ENCODE peak calls at places on chromosomes 12 and 14, in eight cellular contexts. R is cardiac muscle cell; Z is trophoblast cell; V is CD4-positive, alpha-beta T cell; E is A673; F is H9; W is breast epithelium; B is Caco-2. N is an unnamed sample. For H3K9me3, the result is how much of the 10 kb centered on the place peaks cover.

GRCh38 chr14:69980457-69981414 is 101.5 kb downstream of the SMOC1 start:
- DNase-seq in R (no peak), Z (no peak), V (no peak), E (no peak), F (peak), W (peak), B (peak), N (no peak)

GRCh38 chr14:99605299-99605961 is 1.4 kb upstream of the CCDC85C start:
- DNase-seq in R (peak), Z (peak), V (peak), E (peak), F (peak), W (peak), B (peak), N (peak)

GRCh38 chr14:29311983-29312382 is 545.4 kb downstream of the FOXG1 start:
- DNase-seq in R (no peak), Z (no peak), V (no peak), E (no peak), F (no peak), W (no peak), B (no peak), N (no peak)

GRCh38 chr14:76710093-76711010 is 50.9 kb upstream of the VASH1 start:
- DNase-seq in R (peak), Z (peak), V (no peak), E (peak), F (no peak), W (no peak), B (no peak), N (peak)

GRCh38 chr14:91350813-91351507 is 66.7 kb downstream of the CCDC88C start:
- DNase-seq in R (no peak), Z (no peak), V (no peak), E (no peak), F (no peak), W (no peak), B (no peak), N (no peak)

GRCh38 chr12:104460973-104461693 is 4.4 kb downstream of the CHST11 start:
- DNase-seq in R (no peak), Z (no peak), V (no peak), E (no peak), F (no peak), W (no peak), B (no peak), N (no peak)

GRCh38 chr14:92389598-92390126 is 66.7 kb downstream of the SLC24A4 start:
- DNase-seq in R (no peak), Z (no peak), V (no peak), E (no peak), F (no peak), W (no peak), B (no peak), N (no peak)

GRCh38 chr12:121805171-121805687 is 1.4 kb downstream of the SETD1B start:
- DNase-seq in R (peak), Z (peak), V (no peak), E (peak), F (no peak), W (no peak), B (peak), N (no peak)

GRCh38 chr12:95185834-95186233 is 31.4 kb downstream of the FGD6 start:
- DNase-seq in R (no peak), Z (no peak), V (no peak), E (no peak), F (no peak), W (no peak), B (no peak), N (no peak)

GRCh38 chr14:75174066-75174465 is 2.3 kb downstream of the TMED10 start:
- DNase-seq in R (no peak), Z (peak), V (no peak), E (no peak), F (no peak), W (no peak), B (no peak), N (no peak)

GRCh38 chr14:67477926-67478915 is 10.3 kb downstream of the TMEM229B start:
- DNase-seq in R (no peak), Z (no peak), V (no peak), E (no peak), F (no peak), W (no peak), B (no peak), N (no peak)

GRCh38 chr14:101835566-101835965 is 74.1 kb downstream of the PPP2R5C start:
- DNase-seq in R (no peak), Z (no peak), V (no peak), E (no peak), F (no peak), W (no peak), B (no peak), N (no peak)

GRCh38 chr14:69376439-69376838 is 21.7 kb downstream of the ERH start:
- DNase-seq in R (no peak), Z (peak), V (no peak), E (no peak), F (no peak), W (no peak), B (no peak), N (no peak)

GRCh38 chr12:121260091-121260490 is 36.4 kb downstream of the CAMKK2 start:
- DNase-seq in R (no peak), Z (no peak), V (no peak), E (no peak), F (no peak), W (no peak), B (no peak), N (no peak)

GRCh38 chr12:56321027-56321426 is 5.2 kb upstream of the CNPY2 start:
- DNase-seq in R (no peak), Z (peak), V (no peak), E (no peak), F (no peak), W (no peak), B (no peak), N (no peak)

GRCh38 chr12:20599757-20600156 is 95.4 kb upstream of the SLCO1C1 start:
- DNase-seq in R (no peak), Z (no peak), V (no peak), E (no peak), F (no peak), W (no peak), B (no peak), N (no peak)

GRCh38 chr12:52916225-52916624 is 11.3 kb upstream of the KRT8 start:
- DNase-seq in R (no peak), Z (no peak), V (no peak), E (no peak), F (no peak), W (no peak), B (no peak), N (no peak)

GRCh38 chr12:77855548-77855947 is 24.9 kb downstream of the NAV3 start:
- DNase-seq in R (no peak), Z (no peak), V (no peak), E (no peak), F (no peak), W (no peak), B (no peak), N (no peak)

GRCh38 chr12:124411953-124412645 is 117.2 kb downstream of the RFLNA start:
- DNase-seq in R (no peak), Z (no peak), V (no peak), E (no peak), F (no peak), W (no peak), B (no peak), N (no peak)

GRCh38 chr12:120692524-120693033 is 5.6 kb downstream of the MLEC start:
- DNase-seq in R (no peak), Z (peak), V (no peak), E (no peak), F (no peak), W (no peak), B (no peak), N (no peak)

GRCh38 chr14:70670992-70671651 is 29.4 kb downstream of the TTC9 start:
- DNase-seq in R (no peak), Z (no peak), V (no peak), E (no peak), F (no peak), W (peak), B (no peak), N (no peak)

GRCh38 chr12:49902399-49903350 is 1.0 kb downstream of the FAIM2 start:
- DNase-seq in R (no peak), Z (no peak), V (no peak), E (no peak), F (peak), W (no peak), B (no peak), N (no peak)

GRCh38 chr14:21917699-21918436 is 244.2 kb upstream of the OR4E1 start:
- DNase-seq in R (peak), Z (peak), V (peak), E (peak), F (no peak), W (no peak), B (no peak), N (peak)

DNA sequence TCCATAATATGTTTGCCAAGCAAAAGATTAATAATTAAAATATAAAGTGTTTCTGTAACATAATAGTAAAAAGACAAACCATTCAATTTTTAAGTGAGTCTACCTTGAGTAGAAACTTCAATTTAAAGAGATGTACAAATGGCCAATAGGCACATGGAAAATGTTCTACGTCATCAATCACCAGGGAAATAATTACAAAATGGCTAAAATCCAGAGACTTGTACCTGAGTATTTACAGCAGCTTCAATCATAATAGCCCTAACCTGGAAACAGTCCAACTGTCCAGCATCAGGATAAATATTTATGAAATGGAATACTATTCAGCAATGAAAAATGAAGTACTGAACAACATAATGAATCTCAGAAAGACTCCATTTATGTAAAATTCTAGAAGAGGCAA is 95.5 kb upstream of the FAR2 start:
- DNase-seq in R (no peak), Z (peak), V (no peak), E (no peak), F (no peak), W (no peak), B (no peak), N (no peak)
- H3K9me3 ChIP-seq in R (under half), Z (under half), V (under half), E (under half), F (under half), W (under half), B (under half), N (under half)

GRCh38 chr14:89588840-89589296 is 171.8 kb upstream of the FOXN3 start:
- DNase-seq in R (no peak), Z (no peak), V (no peak), E (no peak), F (no peak), W (no peak), B (no peak), N (no peak)
- H3K9me3 ChIP-seq in R (under half), Z (under half), V (under half), E (under half), F (under half), W (under half), B (under half), N (under half)

GRCh38 chr14:106635569-106635968 is 1109.2 kb downstream of the TMEM121 start:
- DNase-seq in R (no peak), Z (no peak), V (no peak), E (no peak), F (no peak), W (no peak), B (no peak), N (no peak)
- H3K9me3 ChIP-seq in R (under half), Z (under half), V (under half), E (under half), F (half or more), W (under half), B (under half), N (under half)

GRCh38 chr14:50434530-50434929 is 37.8 kb upstream of the CDKL1 start:
- DNase-seq in R (no peak), Z (no peak), V (no peak), E (no peak), F (no peak), W (no peak), B (no peak), N (no peak)
- H3K9me3 ChIP-seq in R (under half), Z (under half), V (under half), E (under half), F (under half), W (under half), B (under half), N (under half)

DNA sequence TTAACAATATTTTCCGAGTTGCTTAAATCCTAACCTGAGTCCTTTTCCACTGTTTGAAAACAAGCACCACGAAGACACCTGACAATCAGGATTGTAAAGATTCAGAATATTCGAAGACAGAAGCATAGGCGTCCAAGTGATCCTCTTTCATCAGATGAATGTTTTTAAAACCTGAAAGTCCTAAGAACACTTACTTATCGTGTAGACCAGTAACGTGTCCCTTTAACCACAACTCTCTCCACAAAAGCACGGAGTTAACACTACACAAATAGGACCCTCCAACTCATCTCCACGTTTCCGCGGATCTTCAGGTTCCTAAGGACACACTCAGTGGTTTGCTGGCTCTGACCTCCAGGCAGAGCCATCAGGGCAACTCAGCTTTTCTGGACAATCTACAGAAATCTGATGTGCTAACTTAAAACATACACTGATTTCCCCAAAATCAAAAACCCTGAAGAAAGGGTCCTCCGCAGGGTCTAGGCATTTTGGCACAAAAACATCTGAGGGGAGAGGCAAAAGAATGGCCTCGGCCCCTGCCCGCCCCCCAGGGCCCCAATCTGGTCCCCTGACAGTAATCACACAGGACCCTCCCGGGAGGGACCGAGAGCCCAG is 1.1 kb downstream of the DICER1 start:
- DNase-seq in R (peak), Z (no peak), V (no peak), E (no peak), F (no peak), W (no peak), B (no peak), N (no peak)
- H3K9me3 ChIP-seq in R (under half), Z (under half), V (under half), E (under half), F (under half), W (under half), B (under half), N (under half)